ENCODE peak calls at places on chromosomes 7 and 10, in four cellular contexts. P, J, R and Y are unnamed samples.

GRCh38 chr10:34916368-34916767 is 101.3 kb upstream of the PARD3 start:
- DNase-seq in R (no peak), P (no peak), J (no peak), Y (no peak)

GRCh38 chr10:68082815-68083395 is 7.8 kb upstream of the HERC4 start:
- DNase-seq in J (no peak), P (no peak), R (no peak), Y (no peak)

GRCh38 chr10:13074562-13075451 is 25.2 kb upstream of the OPTN start:
- DNase-seq in J (peak), R (peak), P (peak), Y (peak)

GRCh38 chr7:117143580-117143979 is 179.3 kb downstream of the WNT2 start:
- DNase-seq in R (no peak), P (no peak), J (no peak), Y (no peak)

GRCh38 chr10:45373783-45374450 is at the start of gene ALOX5:
- DNase-seq in J (peak), R (peak), P (peak), Y (no peak)

GRCh38 chr7:1946025-1946424 is 275.9 kb downstream of the ELFN1 start:
- DNase-seq in P (no peak), J (no peak), R (no peak), Y (no peak)

GRCh38 chr10:3808689-3809199 is 23.7 kb upstream of the KLF6 start:
- DNase-seq in R (no peak), J (no peak), P (no peak), Y (no peak)

GRCh38 chr10:14454629-14455028 is 123.9 kb upstream of the FRMD4A start:
- DNase-seq in P (no peak), J (no peak), R (no peak), Y (no peak)

GRCh38 chr7:148095066-148095465 is 495.5 kb upstream of the C7orf33 start:
- DNase-seq in J (no peak), P (no peak), R (no peak), Y (no peak)

GRCh38 chr10:34762603-34763299 is 52.3 kb downstream of the PARD3 start:
- DNase-seq in P (no peak), J (no peak), R (no peak), Y (no peak)

GRCh38 chr7:48924433-48924832 is at the start of gene CDC14C:
- DNase-seq in P (no peak), J (no peak), R (no peak), Y (no peak)

GRCh38 chr7:150903627-150904026 is 51.3 kb downstream of the AOC1 start:
- DNase-seq in R (peak), P (no peak), J (no peak), Y (no peak)

GRCh38 chr7:157699357-157700013 is 362.7 kb downstream of the DNAJB6 start:
- DNase-seq in J (no peak), P (peak), R (no peak), Y (no peak)

GRCh38 chr7:125636320-125636962 is 706.8 kb upstream of the POT1 start:
- DNase-seq in R (no peak), J (no peak), P (no peak), Y (no peak)

GRCh38 chr10:69065406-69066361 is 22.2 kb upstream of the SRGN start:
- DNase-seq in P (no peak), R (no peak), J (no peak), Y (no peak)

GRCh38 chr7:16492513-16493062 is 27.1 kb upstream of the SOSTDC1 start:
- DNase-seq in P (no peak), J (no peak), R (peak), Y (no peak)